ENCODE peak calls at places on chromosomes 4 and X, in four cellular contexts. One of them, this sample, is unnamed.

GRCh38 chr4:165974647-165975335 is 101.8 kb downstream of the TLL1 start:
- DNase-seq in AG04450: no peak
- DNase-seq in heart right ventricle: no peak
- DNase-seq in suprapubic skin: no peak
- DNase-seq in this sample: no peak

GRCh38 chr4:118398226-118399090 is 45.7 kb upstream of the PRSS12 start:
- DNase-seq in suprapubic skin: no peak
- DNase-seq in heart right ventricle: no peak
- DNase-seq in AG04450: no peak
- DNase-seq in this sample: no peak

GRCh38 chr4:190020790-190021717 is 6.0 kb downstream of the FRG2 start:
- DNase-seq in suprapubic skin: no peak
- DNase-seq in heart right ventricle: no peak
- DNase-seq in AG04450: no peak
- DNase-seq in this sample: no peak

GRCh38 chr4:87007345-87008181 is 72.8 kb downstream of the AFF1 start:
- DNase-seq in AG04450: no peak
- DNase-seq in heart right ventricle: peak; percentile 68
- DNase-seq in suprapubic skin: peak; percentile 90
- DNase-seq in this sample: no peak

GRCh38 chr4:6855692-6856297 is 53.8 kb upstream of the TBC1D14 start:
- DNase-seq in heart right ventricle: no peak
- DNase-seq in suprapubic skin: no peak
- DNase-seq in AG04450: peak; percentile 74
- DNase-seq in this sample: no peak

GRCh38 chrX:150436200-150436599 is 73.1 kb downstream of the MAMLD1 start:
- DNase-seq in heart right ventricle: no peak
- DNase-seq in suprapubic skin: no peak
- DNase-seq in AG04450: no peak
- DNase-seq in this sample: no peak

GRCh38 chr4:16505726-16506125 is 279.5 kb upstream of the TAPT1 start:
- DNase-seq in AG04450: no peak
- DNase-seq in suprapubic skin: no peak
- DNase-seq in heart right ventricle: no peak
- DNase-seq in this sample: no peak

GRCh38 chrX:56462389-56462788 is 101.0 kb upstream of the UBQLN2 start:
- DNase-seq in AG04450: no peak
- DNase-seq in suprapubic skin: no peak
- DNase-seq in heart right ventricle: no peak
- DNase-seq in this sample: no peak

GRCh38 chr4:176444741-176445140 is 125.0 kb downstream of the SPCS3 start:
- DNase-seq in suprapubic skin: no peak
- DNase-seq in AG04450: no peak
- DNase-seq in heart right ventricle: no peak
- DNase-seq in this sample: no peak

GRCh38 chr4:86845593-86845992 is 3.6 kb downstream of the SLC10A6 start:
- DNase-seq in AG04450: no peak
- DNase-seq in suprapubic skin: no peak
- DNase-seq in heart right ventricle: no peak
- DNase-seq in this sample: no peak

GRCh38 chr4:40722576-40723161 is 27.1 kb upstream of the NSUN7 start:
- DNase-seq in AG04450: no peak
- DNase-seq in heart right ventricle: no peak
- DNase-seq in suprapubic skin: no peak
- DNase-seq in this sample: no peak

GRCh38 chrX:39619182-39620009 is 478.4 kb downstream of the BCOR start:
- DNase-seq in heart right ventricle: no peak
- DNase-seq in suprapubic skin: no peak
- DNase-seq in AG04450: no peak
- DNase-seq in this sample: no peak

GRCh38 chr4:74975848-74976824 is 43.2 kb downstream of the PARM1 start:
- DNase-seq in AG04450: no peak
- DNase-seq in suprapubic skin: no peak
- DNase-seq in heart right ventricle: peak; percentile 14
- DNase-seq in this sample: no peak

GRCh38 chr4:80141543-80141942 is 55.8 kb upstream of the PRDM8 start:
- DNase-seq in suprapubic skin: no peak
- DNase-seq in AG04450: no peak
- DNase-seq in heart right ventricle: no peak
- DNase-seq in this sample: no peak

GRCh38 chr4:11543710-11544109 is 115.0 kb upstream of the HS3ST1 start:
- DNase-seq in heart right ventricle: no peak
- DNase-seq in AG04450: no peak
- DNase-seq in suprapubic skin: no peak
- DNase-seq in this sample: no peak

GRCh38 chr4:139704915-139705485 is 39.4 kb downstream of the MGST2 start:
- DNase-seq in heart right ventricle: no peak
- DNase-seq in AG04450: no peak
- DNase-seq in suprapubic skin: no peak
- DNase-seq in this sample: no peak

GRCh38 chr4:144615182-144615581 is 30.8 kb upstream of the HHIP start:
- DNase-seq in AG04450: no peak
- DNase-seq in suprapubic skin: no peak
- DNase-seq in heart right ventricle: no peak
- DNase-seq in this sample: no peak

GRCh38 chr4:26916195-26916594 is 55.6 kb downstream of the STIM2 start:
- DNase-seq in suprapubic skin: no peak
- DNase-seq in AG04450: no peak
- DNase-seq in heart right ventricle: no peak
- DNase-seq in this sample: no peak

GRCh38 chr4:76624271-76624681 is 189.2 kb downstream of the SHROOM3 start:
- DNase-seq in heart right ventricle: no peak
- DNase-seq in suprapubic skin: no peak
- DNase-seq in AG04450: peak; percentile 77
- DNase-seq in this sample: no peak

GRCh38 chr4:7595883-7596535 is 161.3 kb upstream of the PSAPL1 start:
- DNase-seq in heart right ventricle: no peak
- DNase-seq in suprapubic skin: no peak
- DNase-seq in AG04450: no peak
- DNase-seq in this sample: no peak

GRCh38 chrX:68599256-68600152 is 48.0 kb upstream of the STARD8 start:
- DNase-seq in heart right ventricle: no peak
- DNase-seq in AG04450: no peak
- DNase-seq in suprapubic skin: no peak
- DNase-seq in this sample: no peak

GRCh38 chr4:109155682-109156243 is 146.7 kb downstream of the COL25A1 start:
- DNase-seq in suprapubic skin: no peak
- DNase-seq in AG04450: no peak
- DNase-seq in heart right ventricle: no peak
- DNase-seq in this sample: no peak

GRCh38 chr4:149884046-149884445 is 68.4 kb upstream of the IQCM start:
- DNase-seq in suprapubic skin: no peak
- DNase-seq in heart right ventricle: peak; percentile 21
- DNase-seq in AG04450: no peak
- DNase-seq in this sample: no peak

GRCh38 chrX:109848451-109849050 is 115.5 kb upstream of the ACSL4 start:
- DNase-seq in AG04450: no peak
- DNase-seq in suprapubic skin: no peak
- DNase-seq in heart right ventricle: no peak
- DNase-seq in this sample: no peak

GRCh38 chr4:103720661-103721060 is 876 bp upstream of the TACR3 start:
- DNase-seq in AG04450: no peak
- DNase-seq in suprapubic skin: no peak
- DNase-seq in heart right ventricle: no peak
- DNase-seq in this sample: no peak

GRCh38 chr4:56649445-56650258 is 31.4 kb downstream of the HOPX start:
- DNase-seq in suprapubic skin: no peak
- DNase-seq in AG04450: no peak
- DNase-seq in heart right ventricle: no peak
- DNase-seq in this sample: no peak

GRCh38 chr4:27149541-27150212 is 289.0 kb downstream of the STIM2 start:
- DNase-seq in suprapubic skin: no peak
- DNase-seq in heart right ventricle: no peak
- DNase-seq in AG04450: no peak
- DNase-seq in this sample: no peak

GRCh38 chr4:79923290-79923689 is 149.7 kb downstream of the ANTXR2 start:
- DNase-seq in suprapubic skin: no peak
- DNase-seq in AG04450: no peak
- DNase-seq in heart right ventricle: no peak
- DNase-seq in this sample: no peak

GRCh38 chrX:45668686-45669443 is 468.2 kb upstream of the DIPK2B start:
- DNase-seq in AG04450: peak; percentile 55
- DNase-seq in suprapubic skin: no peak
- DNase-seq in heart right ventricle: no peak
- DNase-seq in this sample: no peak

GRCh38 chrX:73581002-73581628 is 18.1 kb downstream of the CHIC1 start:
- DNase-seq in suprapubic skin: no peak
- DNase-seq in heart right ventricle: no peak
- DNase-seq in AG04450: no peak
- DNase-seq in this sample: no peak

GRCh38 chr4:169229571-169230028 is 41.2 kb downstream of the SH3RF1 start:
- DNase-seq in heart right ventricle: no peak
- DNase-seq in AG04450: peak; percentile 80
- DNase-seq in suprapubic skin: no peak
- DNase-seq in this sample: no peak

GRCh38 chr4:174037631-174038030 is 245.8 kb downstream of the FBXO8 start:
- DNase-seq in suprapubic skin: no peak
- DNase-seq in AG04450: no peak
- DNase-seq in heart right ventricle: no peak
- DNase-seq in this sample: no peak

GRCh38 chr4:163164591-163164990 is 2.1 kb downstream of the NAF1 start:
- DNase-seq in AG04450: no peak
- DNase-seq in suprapubic skin: no peak
- DNase-seq in heart right ventricle: no peak
- DNase-seq in this sample: no peak

DNA sequence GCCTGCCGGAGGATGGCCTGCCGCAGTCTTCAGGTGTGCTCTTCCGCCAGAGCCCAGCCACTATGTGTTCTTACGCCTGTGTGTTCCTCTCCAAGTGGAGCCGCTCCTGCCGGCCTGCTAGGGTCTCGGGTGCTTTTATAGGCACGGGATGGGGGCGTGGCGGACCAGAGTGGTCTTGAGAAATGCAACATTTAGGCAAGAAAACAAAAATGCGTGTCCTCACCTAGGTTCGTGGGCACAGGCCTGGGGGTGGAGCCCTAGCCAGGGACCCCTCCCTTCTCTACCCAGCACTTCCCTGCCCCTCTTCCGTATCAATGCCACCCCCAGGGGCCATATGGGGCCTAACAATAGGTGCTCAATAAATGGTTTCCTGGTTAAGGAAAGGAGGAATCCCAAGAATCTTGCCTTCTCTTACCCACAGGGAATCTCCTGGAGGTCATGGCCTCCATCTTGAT is 34.4 kb upstream of the LRBA start:
- DNase-seq in heart right ventricle: no peak
- DNase-seq in AG04450: no peak
- DNase-seq in suprapubic skin: no peak
- DNase-seq in this sample: no peak
- H3K4me3 ChIP-seq in heart right ventricle: no peak overlapping the region
- H3K4me3 ChIP-seq in AG04450: no peak overlapping the region
- H3K4me3 ChIP-seq in suprapubic skin: no peak overlapping the region
- H3K4me3 ChIP-seq in this sample: no peak overlapping the region

GRCh38 chrX:9635805-9636204 is 129.8 kb downstream of the GPR143 start:
- DNase-seq in heart right ventricle: no peak
- DNase-seq in suprapubic skin: no peak
- DNase-seq in AG04450: no peak
- DNase-seq in this sample: no peak
- H3K27ac ChIP-seq in heart right ventricle: no peak overlapping the region
- H3K27ac ChIP-seq in suprapubic skin: no peak overlapping the region
- H3K27ac ChIP-seq in AG04450: no peak overlapping the region
- H3K27ac ChIP-seq in this sample: no peak overlapping the region

DNA sequence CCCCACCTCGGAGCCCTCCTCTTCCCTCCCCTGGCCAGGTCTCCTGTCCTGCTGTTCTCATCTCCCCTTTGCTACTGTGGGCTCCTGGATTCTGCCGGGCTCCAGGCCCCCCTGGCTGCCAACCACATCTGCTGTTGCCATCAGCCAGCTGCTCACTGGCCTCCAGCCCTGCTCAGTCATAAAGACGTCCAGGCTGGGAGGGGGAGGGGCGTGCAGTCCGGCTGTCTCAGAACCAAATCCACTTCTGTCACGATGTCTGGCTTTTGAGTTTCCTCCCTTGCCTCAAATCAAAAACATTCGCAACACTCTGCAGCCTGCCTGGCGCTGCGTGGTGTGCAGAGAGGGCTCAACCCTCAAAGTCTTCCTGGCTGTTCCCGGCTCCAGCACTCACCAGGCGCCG is 7.1 kb downstream of the RASL11B start:
- DNase-seq in heart right ventricle: peak; percentile 76
- DNase-seq in AG04450: no peak
- DNase-seq in suprapubic skin: peak; percentile 81
- DNase-seq in this sample: no peak
- H3K4me3 ChIP-seq in heart right ventricle: no peak overlapping the region
- H3K4me3 ChIP-seq in AG04450: no peak overlapping the region
- H3K4me3 ChIP-seq in suprapubic skin: no peak overlapping the region
- H3K4me3 ChIP-seq in this sample: no peak overlapping the region

DNA sequence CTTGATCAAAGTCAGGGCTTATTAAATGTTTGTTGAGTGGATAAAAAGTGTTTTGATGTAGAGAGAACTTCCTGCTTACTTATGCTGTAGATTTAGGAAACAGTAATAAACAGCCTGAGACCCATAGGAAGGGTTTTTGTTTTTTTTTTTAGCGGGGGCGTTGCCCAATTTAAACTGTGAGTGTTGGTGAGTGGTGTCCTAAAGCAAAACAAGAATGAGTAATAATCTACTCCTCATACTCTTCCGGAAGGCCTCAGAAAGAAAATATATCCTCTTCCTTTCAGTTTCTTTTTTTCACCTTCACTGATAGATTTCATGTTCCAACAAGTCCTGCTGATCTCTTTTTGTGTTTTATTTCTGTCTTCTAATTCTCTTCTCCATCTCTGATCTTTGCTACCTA is 104.4 kb upstream of the SCML1 start:
- DNase-seq in AG04450: no peak
- DNase-seq in suprapubic skin: no peak
- DNase-seq in heart right ventricle: no peak
- DNase-seq in this sample: no peak
- H3K27ac ChIP-seq in AG04450: no peak overlapping the region
- H3K27ac ChIP-seq in suprapubic skin: no peak overlapping the region
- H3K27ac ChIP-seq in heart right ventricle: no peak overlapping the region
- H3K27ac ChIP-seq in this sample: no peak overlapping the region